ENCODE peak calls at places on chromosomes 1 and 21, in four cellular contexts. B is tibial artery, T is Peyer's patch, H is suprapubic skin. F is an unnamed sample. For H3K27me3, the result is how much of the 10 kb centered on the place peaks cover.

GRCh38 chr1:178172939-178173338 is 79.0 kb downstream of the RASAL2 start:
- DNase-seq in B (no peak), T (no peak), H (no peak), F (no peak)

GRCh38 chr1:117600325-117600916 is 5.4 kb upstream of the TENT5C start:
- DNase-seq in B (no peak), T (no peak), H (peak), F (no peak)

GRCh38 chr1:117537291-117537920 is 68.4 kb upstream of the TENT5C start:
- DNase-seq in B (no peak), T (no peak), H (no peak), F (no peak)

GRCh38 chr1:165631403-165632151 is 543 bp downstream of the MGST3 start:
- DNase-seq in B (peak), T (peak), H (peak), F (peak)

GRCh38 chr1:16073490-16074104 is at the start of gene FAM131C:
- DNase-seq in B (no peak), T (peak), H (no peak), F (no peak)

GRCh38 chr1:232966663-232967062 is 16.3 kb downstream of the NTPCR start:
- DNase-seq in B (no peak), T (no peak), H (no peak), F (no peak)

GRCh38 chr1:34926156-34926555 is 3.3 kb downstream of the DLGAP3 start:
- DNase-seq in B (no peak), T (no peak), H (no peak), F (no peak)

GRCh38 chr21:35436899-35437298 is 387.8 kb upstream of the RUNX1 start:
- DNase-seq in B (no peak), T (no peak), H (no peak), F (no peak)

GRCh38 chr1:41020109-41020576 is 1.4 kb downstream of the SLFNL1 start:
- DNase-seq in B (peak), T (no peak), H (no peak), F (no peak)

GRCh38 chr1:44294588-44295007 is 60.5 kb downstream of the ERI3 start:
- DNase-seq in B (no peak), T (peak), H (no peak), F (no peak)

GRCh38 chr1:205229399-205229861 is 1.7 kb downstream of the TMCC2 start:
- DNase-seq in B (no peak), T (peak), H (peak), F (no peak)

GRCh38 chr1:38718031-38718430 is 141.5 kb downstream of the RRAGC start:
- DNase-seq in B (no peak), T (no peak), H (no peak), F (no peak)

GRCh38 chr1:61605607-61606321 is 119.2 kb downstream of the TM2D1 start:
- DNase-seq in B (no peak), T (no peak), H (no peak), F (peak)

GRCh38 chr1:95023399-95024050 is 49.2 kb downstream of the ALG14 start:
- DNase-seq in B (no peak), T (no peak), H (no peak), F (peak)

GRCh38 chr1:156608981-156609380 is 7.7 kb upstream of the GPATCH4 start:
- DNase-seq in B (no peak), T (peak), H (no peak), F (no peak)

GRCh38 chr1:205301842-205302588 is 19.5 kb downstream of the NUAK2 start:
- DNase-seq in B (no peak), T (no peak), H (no peak), F (no peak)

GRCh38 chr1:199691540-199691939 is 336.0 kb upstream of the NR5A2 start:
- DNase-seq in B (no peak), T (no peak), H (no peak), F (peak)

GRCh38 chr1:11960710-11961109 is 19.5 kb upstream of the MFN2 start:
- DNase-seq in B (no peak), T (no peak), H (no peak), F (no peak)

GRCh38 chr1:61084560-61084991 is 2.2 kb downstream of the NFIA start:
- DNase-seq in B (no peak), T (no peak), H (no peak), F (no peak)

GRCh38 chr1:58162952-58163550 is 383.5 kb downstream of the OMA1 start:
- DNase-seq in B (no peak), T (no peak), H (no peak), F (peak)

GRCh38 chr1:108732398-108732797 is 14.1 kb upstream of the STXBP3 start:
- DNase-seq in B (no peak), T (no peak), H (no peak), F (no peak)

GRCh38 chr1:202959276-202959620 is 1.1 kb upstream of the ADIPOR1 start:
- DNase-seq in B (no peak), T (no peak), H (no peak), F (peak)

GRCh38 chr1:41738475-41738874 is 180.2 kb downstream of the HIVEP3 start:
- DNase-seq in B (no peak), T (no peak), H (no peak), F (no peak)

GRCh38 chr21:37665230-37666024 is 250.8 kb downstream of the KCNJ6 start:
- DNase-seq in B (no peak), T (no peak), H (no peak), F (no peak)

GRCh38 chr1:153968400-153968799 is 698 bp downstream of the CREB3L4 start:
- DNase-seq in B (no peak), T (no peak), H (no peak), F (no peak)

GRCh38 chr1:28323720-28324119 is 5.1 kb upstream of the MED18 start:
- DNase-seq in B (no peak), T (no peak), H (no peak), F (no peak)

GRCh38 chr1:28099050-28099769 is 10.8 kb upstream of the EYA3 start:
- DNase-seq in B (no peak), T (no peak), H (no peak), F (no peak)

GRCh38 chr1:37817481-37817880 is 9.5 kb upstream of the YRDC start:
- DNase-seq in B (no peak), T (no peak), H (no peak), F (no peak)

DNA sequence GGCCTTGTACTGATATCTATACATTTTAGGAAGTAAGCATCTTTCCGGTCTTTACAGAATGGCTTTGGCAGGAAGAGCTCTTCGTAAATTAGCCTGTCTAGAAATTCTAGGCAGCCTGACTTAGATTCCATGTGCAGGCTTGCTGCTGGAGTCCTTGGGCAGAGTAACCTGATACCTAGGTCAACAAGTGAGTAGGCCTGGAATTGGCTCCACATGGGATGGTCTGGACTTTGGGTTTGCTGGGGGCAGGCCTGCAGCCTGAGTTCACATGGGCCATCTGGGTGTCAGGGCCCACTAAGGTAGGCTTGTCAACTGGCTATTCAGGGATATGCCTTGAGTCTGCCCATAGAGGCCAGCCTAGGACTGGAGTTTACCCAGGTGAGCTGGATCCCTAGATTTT is 59.6 kb upstream of the CYYR1 start:
- DNase-seq in B (no peak), T (no peak), H (no peak), F (no peak)
- H3K4me3 ChIP-seq in B (no peak), T (no peak), H (no peak), F (no peak)

DNA sequence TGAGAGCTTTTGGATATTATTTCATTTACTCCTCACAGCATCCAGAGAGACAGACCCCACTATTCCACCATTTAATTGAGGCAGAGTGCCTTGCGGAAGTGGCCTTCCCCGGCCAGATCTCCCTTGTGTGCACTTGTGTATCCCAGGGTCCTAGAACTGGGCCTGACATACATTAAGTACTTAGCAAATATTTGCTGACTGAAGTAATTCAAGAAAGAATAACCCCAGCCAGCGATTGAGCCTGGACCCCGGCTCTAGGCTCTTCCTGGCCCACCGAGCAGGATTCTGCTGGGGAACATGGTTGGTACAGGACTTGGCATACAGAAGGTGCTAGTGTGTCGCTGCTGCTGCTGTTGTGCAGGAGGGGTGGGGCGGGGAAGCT is 8.4 kb downstream of the DMRTA2 start:
- DNase-seq in B (no peak), T (no peak), H (no peak), F (no peak)
- H3K27me3 ChIP-seq in B (under half), T (under half), H (half or more), F (half or more)

DNA sequence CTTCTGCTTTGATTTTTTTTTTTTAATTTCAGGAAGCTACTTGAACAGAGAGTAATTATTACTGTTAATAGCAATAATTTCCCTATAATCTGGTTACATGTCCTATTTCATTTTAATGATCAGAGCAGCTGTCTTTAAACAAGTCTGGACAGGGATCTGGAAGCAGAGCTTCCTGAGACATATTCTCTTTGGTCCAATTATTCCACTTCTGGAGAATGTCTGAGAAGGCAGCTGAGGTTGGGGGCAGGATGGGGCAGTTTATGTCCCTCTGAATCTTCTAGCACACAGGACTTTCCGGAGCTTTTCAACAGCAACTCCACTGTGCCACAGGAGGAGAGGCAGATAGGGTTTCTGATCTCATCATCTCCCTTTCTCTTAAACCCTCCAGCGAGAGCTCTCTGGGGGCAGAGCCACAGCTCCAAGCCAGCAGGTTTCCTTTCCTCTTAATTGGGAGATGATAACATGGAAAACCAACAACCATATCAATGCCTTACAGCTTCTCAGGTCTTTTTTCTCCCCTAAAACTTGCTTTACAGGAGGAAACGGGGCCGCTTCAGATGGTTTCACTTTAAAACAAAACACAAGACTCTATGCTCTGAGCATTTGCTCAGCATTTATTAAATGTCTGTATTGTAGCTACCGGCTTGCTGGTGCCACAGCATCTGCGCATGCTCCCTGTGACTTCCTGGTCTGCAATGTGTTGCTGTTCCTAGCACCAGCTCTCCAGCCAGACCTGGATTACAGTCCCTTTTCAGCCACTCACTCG is 425.7 kb upstream of the USP24 start:
- DNase-seq in B (peak), T (no peak), H (no peak), F (no peak)
- H3K4me3 ChIP-seq in B (peak), T (no peak), H (peak), F (no peak)

GRCh38 chr1:179706339-179706941 is 36.7 kb upstream of the FAM163A start:
- DNase-seq in B (no peak), T (no peak), H (no peak), F (no peak)
- H3K27me3 ChIP-seq in B (under half), T (under half), H (under half), F (under half)

GRCh38 chr1:21508580-21509350 is 458 bp upstream of the ALPL start:
- DNase-seq in B (no peak), T (peak), H (no peak), F (no peak)

GRCh38 chr1:21511579-21512522 is 2.6 kb downstream of the ALPL start:
- DNase-seq in B (peak), T (no peak), H (peak), F (peak)

GRCh38 chr1:21509351-21510112 is at the start of gene ALPL:
- DNase-seq in B (no peak), T (no peak), H (no peak), F (no peak)

GRCh38 chr1:21510885-21511578 is 1.8 kb downstream of the ALPL start:
- DNase-seq in B (no peak), T (no peak), H (no peak), F (no peak)

GRCh38 chr1:21510113-21510493 is 880 bp downstream of the ALPL start:
- DNase-seq in B (no peak), T (no peak), H (no peak), F (no peak)
- H3K4me3 ChIP-seq in B (no peak), T (no peak), H (peak), F (no peak)

GRCh38 chr1:147492207-147492606 is 49.1 kb upstream of the BCL9 start:
- DNase-seq in B (no peak), T (no peak), H (no peak), F (no peak)

GRCh38 chr1:147494998-147495580 is 46.2 kb upstream of the BCL9 start:
- DNase-seq in B (peak), T (peak), H (peak), F (no peak)

GRCh38 chr1:147496044-147496443 is 45.3 kb upstream of the BCL9 start:
- DNase-seq in B (no peak), T (no peak), H (no peak), F (no peak)

GRCh38 chr1:147491098-147491497 is 50.2 kb upstream of the BCL9 start:
- DNase-seq in B (no peak), T (no peak), H (no peak), F (no peak)

DNA sequence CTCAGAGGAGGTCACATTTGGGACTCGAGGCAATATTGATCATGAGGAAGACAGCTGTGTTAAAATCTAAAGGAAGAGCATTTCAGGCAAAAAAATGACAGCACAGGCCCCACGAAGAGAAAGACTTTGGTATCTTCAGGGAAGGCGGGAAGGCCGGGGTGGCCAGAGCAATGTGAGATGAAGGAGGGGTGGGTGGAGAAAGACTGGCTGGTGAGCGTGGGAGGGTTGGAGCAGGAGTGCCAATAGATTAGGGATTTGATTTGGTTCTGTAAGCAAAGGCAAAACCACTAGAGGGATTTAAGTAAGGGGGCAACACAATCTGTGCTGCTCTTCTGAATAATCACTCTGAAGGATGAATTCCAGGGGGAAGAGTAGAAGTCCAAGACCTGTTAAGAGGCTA is 48.0 kb upstream of the BCL9 start:
- DNase-seq in B (no peak), T (no peak), H (no peak), F (no peak)
- H3K27me3 ChIP-seq in B (under half), T (under half), H (under half), F (under half)

GRCh38 chr1:162305969-162306368 is 70.7 kb downstream of the SPATA46 start:
- DNase-seq in B (no peak), T (no peak), H (no peak), F (peak)
- H3K4me3 ChIP-seq in B (no peak), T (no peak), H (no peak), F (no peak)

F was measured in kidney epithelial cell.